ENCODE peak calls at places on chromosomes 12 and 14, in five cellular contexts. I is lung; B is coronary artery; A is stimulated activated CD4-positive, alpha-beta T cell treated with anti-CD3 and anti-CD28 coated beads, Interleukin-1b, Interleukin-23, amount 100 ng/mL, for 24 hours; Y is nephron progenitor cell. W is an unnamed sample.

GRCh38 chr14:60220084-60220483 is 28.9 kb upstream of the PPM1A start:
- DNase-seq in I (no peak), B (no peak), A (no peak), Y (no peak), W (no peak)

GRCh38 chr14:90970167-90970600 is 90.3 kb downstream of the RPS6KA5 start:
- DNase-seq in I (no peak), B (no peak), A (no peak), Y (no peak), W (no peak)

GRCh38 chr12:3529281-3529680 is 38.3 kb downstream of the PRMT8 start:
- DNase-seq in I (no peak), B (no peak), A (no peak), Y (no peak), W (no peak)

GRCh38 chr12:23217158-23217557 is 592.2 kb downstream of the ETNK1 start:
- DNase-seq in I (no peak), B (no peak), A (no peak), Y (no peak), W (no peak)

GRCh38 chr12:3489057-3489456 is 1.9 kb upstream of the PRMT8 start:
- DNase-seq in I (no peak), B (no peak), A (no peak), Y (no peak), W (peak; percentile 19)

GRCh38 chr14:54891471-54892245 is 11.0 kb downstream of the GCH1 start:
- DNase-seq in I (no peak), B (no peak), A (no peak), Y (no peak), W (no peak)

GRCh38 chr12:124520258-124520657 is 47.2 kb downstream of the NCOR2 start:
- DNase-seq in I (peak; percentile 83), B (no peak), A (no peak), Y (no peak), W (no peak)

GRCh38 chr12:56375598-56376434 is 13.2 kb upstream of the APOF start:
- DNase-seq in I (no peak), B (no peak), A (no peak), Y (no peak), W (no peak)

GRCh38 chr12:128853321-128854197 is at the start of gene GLT1D1:
- DNase-seq in I (no peak), B (no peak), A (no peak), Y (peak; percentile 67), W (no peak)

GRCh38 chr12:120979220-120979861 is 998 bp downstream of the HNF1A start:
- DNase-seq in I (no peak), B (no peak), A (no peak), Y (no peak), W (no peak)

GRCh38 chr14:70622111-70622712 is 19.5 kb upstream of the TTC9 start:
- DNase-seq in I (no peak), B (no peak), A (no peak), Y (peak; percentile 33), W (no peak)

GRCh38 chr14:44701563-44702263 is 194.6 kb upstream of the FSCB start:
- DNase-seq in I (no peak), B (no peak), A (no peak), Y (no peak), W (no peak)

GRCh38 chr14:31122098-31122611 is 85.4 kb downstream of the HECTD1 start:
- DNase-seq in I (no peak), B (no peak), A (no peak), Y (no peak), W (no peak)

GRCh38 chr12:77273898-77274297 is 208.5 kb upstream of the E2F7 start:
- DNase-seq in I (no peak), B (no peak), A (no peak), Y (no peak), W (no peak)

GRCh38 chr12:75488553-75488952 is 8.0 kb downstream of the GLIPR1 start:
- DNase-seq in I (no peak), B (no peak), A (no peak), Y (no peak), W (no peak)

GRCh38 chr12:101027200-101027599 is 182.8 kb downstream of the SLC5A8 start:
- DNase-seq in I (no peak), B (no peak), A (no peak), Y (peak; percentile 37), W (no peak)

GRCh38 chr12:29149691-29150382 is 759 bp downstream of the FAR2 start:
- DNase-seq in I (no peak), B (no peak), A (peak; percentile 5), Y (peak; percentile 22), W (peak; percentile 77)

GRCh38 chr12:69765515-69765914 is 26.9 kb downstream of the RAB3IP start:
- DNase-seq in I (no peak), B (no peak), A (no peak), Y (no peak), W (no peak)

GRCh38 chr14:30444451-30444850 is 114.5 kb upstream of the G2E3 start:
- DNase-seq in I (no peak), B (no peak), A (no peak), Y (no peak), W (no peak)

GRCh38 chr12:105574056-105574715 is 243.7 kb downstream of the C12orf75 start:
- DNase-seq in I (no peak), B (no peak), A (no peak), Y (no peak), W (no peak)

GRCh38 chr14:79809849-79810612 is 401.3 kb downstream of the DIO2 start:
- DNase-seq in I (no peak), B (no peak), A (no peak), Y (no peak), W (no peak)

GRCh38 chr12:19035552-19035951 is 94.0 kb upstream of the PLEKHA5 start:
- DNase-seq in I (no peak), B (no peak), A (no peak), Y (no peak), W (no peak)

GRCh38 chr12:47814539-47815170 is 5.0 kb downstream of the HDAC7 start:
- DNase-seq in I (no peak), B (no peak), A (no peak), Y (no peak), W (no peak)

GRCh38 chr14:64388533-64389243 is 535 bp downstream of the MTHFD1 start:
- DNase-seq in I (no peak), B (no peak), A (no peak), Y (peak; percentile 44), W (peak; percentile 77)

GRCh38 chr12:127629066-127629820 is 637.7 kb upstream of the TMEM132C start:
- DNase-seq in I (no peak), B (no peak), A (no peak), Y (no peak), W (no peak)

GRCh38 chr12:52155048-52155868 is 36.6 kb downstream of the KRT80 start:
- DNase-seq in I (no peak), B (no peak), A (no peak), Y (no peak), W (no peak)

GRCh38 chr12:127388985-127389384 is 878.0 kb upstream of the TMEM132C start:
- DNase-seq in I (no peak), B (no peak), A (no peak), Y (no peak), W (no peak)

GRCh38 chr12:105467710-105468366 is 137.3 kb downstream of the C12orf75 start:
- DNase-seq in I (no peak), B (no peak), A (no peak), Y (no peak), W (no peak)

GRCh38 chr12:49903700-49904423 is at the start of gene FAIM2:
- DNase-seq in I (no peak), B (no peak), A (peak; percentile 27), Y (peak; percentile 67), W (no peak)

GRCh38 chr14:75648066-75648838 is 12.4 kb downstream of the ERG28 start:
- DNase-seq in I (peak; percentile 67), B (no peak), A (no peak), Y (peak; percentile 13), W (no peak)

GRCh38 chr14:77181603-77182437 is at the start of gene TMEM63C:
- DNase-seq in I (no peak), B (no peak), A (peak; percentile 43), Y (peak; percentile 83), W (peak; percentile 54)

GRCh38 chr14:51821822-51822221 is 38.6 kb upstream of the GNG2 start:
- DNase-seq in I (no peak), B (no peak), A (no peak), Y (no peak), W (no peak)

GRCh38 chr14:73802431-73803188 is 49.0 kb upstream of the PTGR2 start:
- DNase-seq in I (no peak), B (no peak), A (no peak), Y (no peak), W (no peak)

GRCh38 chr12:52295663-52296062 is 4.3 kb upstream of the KRT81 start:
- DNase-seq in I (no peak), B (peak; percentile 22), A (no peak), Y (no peak), W (peak; percentile 14)

GRCh38 chr12:131058700-131059099 is 105.0 kb downstream of the ADGRD1 start:
- DNase-seq in I (no peak), B (no peak), A (no peak), Y (no peak), W (peak; percentile 10)

GRCh38 chr12:111362687-111363475 is 6.0 kb downstream of the PHETA1 start:
- DNase-seq in I (no peak), B (no peak), A (no peak), Y (no peak), W (no peak)

W was measured in cardiac septum.